ENCODE peak calls at places on chromosomes 7 and 10, in four cellular contexts. Z, J, C and V are unnamed samples.

GRCh38 chr10:91042069-91042468 is 121.2 kb upstream of the ANKRD1 start:
- DNase-seq in C (no peak), J (no peak), Z (no peak), V (no peak)

GRCh38 chr7:92963599-92963998 is 127.2 kb upstream of the CDK6 start:
- DNase-seq in Z (no peak), J (no peak), C (no peak), V (no peak)

GRCh38 chr7:144784943-144785342 is 50.9 kb downstream of the TPK1 start:
- DNase-seq in C (no peak), J (no peak), Z (no peak), V (peak)

GRCh38 chr10:99450624-99451498 is 20.4 kb upstream of the GOT1 start:
- DNase-seq in Z (no peak), J (peak), C (no peak), V (no peak)

GRCh38 chr10:110535958-110536891 is 31.3 kb upstream of the SMC3 start:
- DNase-seq in C (peak), J (peak), Z (no peak), V (no peak)

GRCh38 chr10:30645340-30645827 is 15.8 kb upstream of the LYZL2 start:
- DNase-seq in Z (peak), C (peak), J (peak), V (peak)

GRCh38 chr10:132520147-132520811 is 17.3 kb upstream of the INPP5A start:
- DNase-seq in Z (no peak), C (peak), J (peak), V (no peak)

GRCh38 chr7:32034052-32034451 is 36.2 kb downstream of the PDE1C start:
- DNase-seq in J (no peak), Z (no peak), C (no peak), V (peak)

GRCh38 chr7:36084485-36085091 is 68.5 kb upstream of the EEPD1 start:
- DNase-seq in C (peak), J (peak), Z (peak), V (peak)

GRCh38 chr10:76324283-76324682 is 892.9 kb downstream of the LRMDA start:
- DNase-seq in Z (no peak), J (no peak), C (no peak), V (no peak)

GRCh38 chr10:48242160-48242904 is 32.2 kb downstream of the FRMPD2 start:
- DNase-seq in C (peak), J (no peak), Z (peak), V (no peak)

GRCh38 chr10:11145498-11145855 is 127.8 kb downstream of the CELF2 start:
- DNase-seq in C (no peak), Z (no peak), J (no peak), V (no peak)

GRCh38 chr10:77592946-77593636 is 44.5 kb downstream of the KCNMA1 start:
- DNase-seq in J (peak), C (no peak), Z (no peak), V (no peak)

GRCh38 chr10:57919864-57920263 is 347.8 kb downstream of the IPMK start:
- DNase-seq in C (no peak), J (no peak), Z (no peak), V (no peak)

GRCh38 chr10:108970016-108970415 is 953.3 kb downstream of the XPNPEP1 start:
- DNase-seq in Z (peak), C (peak), J (peak), V (peak)

GRCh38 chr7:19333706-19334105 is 188.5 kb upstream of the FERD3L start:
- DNase-seq in C (no peak), Z (no peak), J (no peak), V (no peak)

GRCh38 chr7:97004237-97004930 is 969 bp upstream of the DLX6 start:
- DNase-seq in J (no peak), Z (no peak), C (no peak), V (no peak)

GRCh38 chr7:95725170-95725569 is 47.2 kb upstream of the DYNC1I1 start:
- DNase-seq in Z (no peak), C (no peak), J (no peak), V (peak)

GRCh38 chr7:26348987-26349809 is 57.5 kb downstream of the SNX10 start:
- DNase-seq in Z (no peak), C (no peak), J (no peak), V (no peak)

GRCh38 chr10:90675621-90676020 is 182.2 kb downstream of the HTR7 start:
- DNase-seq in C (no peak), Z (no peak), J (peak), V (no peak)

GRCh38 chr7:134835463-134835823 is 56.0 kb downstream of the CALD1 start:
- DNase-seq in C (no peak), J (no peak), Z (no peak), V (no peak)

GRCh38 chr7:77727936-77728701 is 31.9 kb downstream of the RSBN1L start:
- DNase-seq in J (peak), Z (no peak), C (peak), V (peak)

GRCh38 chr7:107660381-107661080 is at the start of gene SLC26A4:
- DNase-seq in J (no peak), Z (peak), C (no peak), V (peak)

GRCh38 chr7:136741941-136742340 is 126.5 kb upstream of the CHRM2 start:
- DNase-seq in J (no peak), Z (no peak), C (no peak), V (no peak)

GRCh38 chr10:123454987-123455386 is 211.2 kb upstream of the GPR26 start:
- DNase-seq in C (no peak), J (no peak), Z (no peak), V (no peak)

GRCh38 chr10:123459371-123460224 is 206.6 kb upstream of the GPR26 start:
- DNase-seq in J (no peak), Z (peak), C (peak), V (no peak)

GRCh38 chr10:123462760-123463159 is 203.4 kb upstream of the GPR26 start:
- DNase-seq in Z (no peak), J (no peak), C (no peak), V (no peak)

GRCh38 chr10:123455861-123456260 is 210.3 kb upstream of the GPR26 start:
- DNase-seq in J (no peak), C (no peak), Z (no peak), V (no peak)

GRCh38 chr10:123458933-123459332 is 207.2 kb upstream of the GPR26 start:
- DNase-seq in J (no peak), Z (peak), C (no peak), V (no peak)
- H3K56ac ChIP-seq in J (no peak), Z (no peak), C (no peak), V (no peak)

GRCh38 chr7:149818536-149818840 is 19.7 kb upstream of the ZNF862 start:
- DNase-seq in C (no peak), Z (no peak), J (no peak), V (no peak)

GRCh38 chr7:149817301-149817771 is 20.8 kb upstream of the ZNF862 start:
- DNase-seq in Z (no peak), C (no peak), J (no peak), V (no peak)

GRCh38 chr7:149816794-149817193 is 21.4 kb upstream of the ZNF862 start:
- DNase-seq in J (no peak), C (no peak), Z (no peak), V (no peak)

GRCh38 chr7:149819141-149819960 is 18.8 kb upstream of the ZNF862 start:
- DNase-seq in J (no peak), Z (no peak), C (no peak), V (no peak)

DNA sequence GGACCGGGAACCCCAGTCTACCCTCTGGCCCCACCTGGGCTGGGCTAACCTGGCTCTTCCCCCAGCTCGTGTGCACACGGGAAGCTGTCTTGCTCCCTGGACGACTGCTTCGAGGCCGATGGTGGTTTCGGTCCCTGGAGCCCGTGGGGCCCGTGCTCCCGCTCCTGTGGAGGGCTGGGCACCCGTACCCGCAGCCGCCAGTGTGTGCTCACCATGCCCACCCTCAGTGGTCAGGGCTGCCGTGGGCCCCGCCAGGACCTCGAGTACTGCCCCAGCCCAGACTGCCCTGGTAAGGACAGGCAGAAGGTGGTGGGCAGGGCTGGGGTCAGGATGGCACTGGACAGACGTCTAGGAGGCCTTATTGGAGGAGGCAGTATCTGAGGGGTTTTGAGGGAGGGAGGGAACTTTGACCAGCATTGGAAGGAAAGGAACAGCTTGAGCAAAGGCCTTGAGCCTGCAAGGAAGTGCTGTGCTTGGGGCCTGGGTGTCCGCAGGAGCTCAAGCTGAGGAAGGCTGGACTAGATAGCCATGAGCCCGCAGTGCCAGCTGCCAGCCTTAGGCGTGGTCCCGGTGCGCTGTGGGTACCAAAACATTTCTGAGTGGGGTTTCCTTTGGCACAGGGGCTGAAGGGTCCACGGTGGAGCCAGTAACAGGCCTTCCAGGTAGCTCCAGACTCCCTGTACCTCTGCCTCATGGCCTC is 20.2 kb upstream of the ZNF862 start:
- DNase-seq in C (no peak), Z (no peak), J (no peak), V (no peak)
- H4K8ac ChIP-seq in C (no peak), Z (no peak), J (no peak), V (no peak)

DNA sequence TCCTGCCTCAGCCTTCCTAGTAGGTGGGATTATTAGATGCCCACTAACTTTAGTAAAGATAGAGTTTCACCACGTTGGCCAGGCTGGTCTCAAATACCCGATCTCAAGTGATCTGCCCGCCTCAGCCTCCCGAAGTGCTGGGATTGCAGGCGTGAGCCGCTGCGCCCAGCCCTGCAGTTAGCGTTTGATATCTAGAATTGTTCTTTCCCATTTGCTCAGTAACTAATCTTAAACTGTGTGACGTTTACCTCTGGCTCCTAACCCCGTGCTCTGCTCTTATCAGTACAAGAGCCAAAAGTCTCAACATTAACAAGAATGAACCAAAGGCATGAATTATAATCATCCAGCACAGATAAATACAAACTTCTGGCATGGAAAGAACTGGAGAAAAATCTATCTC is 47.4 kb downstream of the IGF2BP3 start:
- DNase-seq in J (no peak), C (no peak), Z (no peak), V (peak)
- H4K5ac ChIP-seq in J (no peak), C (no peak), Z (no peak), V (no peak)

DNA sequence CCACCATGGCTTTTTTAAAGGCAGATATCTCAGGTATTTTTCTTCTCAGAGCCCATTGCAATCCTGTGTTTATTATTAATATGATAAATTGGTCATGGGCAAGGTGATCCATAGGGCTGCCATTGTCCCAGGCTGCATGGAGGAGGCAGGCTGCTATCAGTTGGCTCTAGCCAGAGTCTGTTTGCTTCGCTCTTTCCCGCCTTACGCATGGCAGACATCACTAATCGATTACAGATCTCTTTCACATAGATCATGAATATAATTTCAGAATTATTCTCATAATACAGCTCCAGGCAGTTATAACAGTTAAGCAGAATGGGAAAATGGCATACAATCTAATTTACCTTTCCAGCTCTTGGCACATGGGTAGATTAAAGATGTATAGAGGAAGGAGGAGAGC is 30.4 kb upstream of the HABP2 start:
- DNase-seq in Z (no peak), C (no peak), J (peak), V (peak)
- H3K56ac ChIP-seq in Z (no peak), C (no peak), J (no peak), V (no peak)

GRCh38 chr10:118595064-118595420 is 406 bp downstream of the PRLHR start:
- DNase-seq in J (no peak), C (no peak), Z (peak), V (no peak)
- H4K8ac ChIP-seq in J (no peak), C (no peak), Z (no peak), V (no peak)

DNA sequence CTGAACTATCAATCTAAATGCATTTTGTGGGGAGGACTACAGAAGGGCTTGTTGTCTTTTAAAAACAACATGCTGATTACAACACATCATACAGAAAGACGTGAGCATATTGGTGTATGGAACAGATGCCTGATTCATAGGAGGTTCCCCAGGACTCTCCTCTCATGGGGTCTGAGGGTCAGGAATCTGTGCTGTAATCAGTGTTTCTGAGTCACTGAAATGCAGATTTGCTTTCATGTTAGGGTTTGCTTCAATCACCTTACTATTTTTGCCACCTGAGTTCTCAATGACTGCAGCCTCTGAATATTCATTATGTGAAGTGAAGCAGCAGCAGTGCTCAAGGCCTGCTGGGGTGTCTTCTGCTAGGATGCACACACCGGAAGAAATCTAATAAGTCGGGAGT is 550 bp upstream of the ANK3 start:
- DNase-seq in Z (no peak), J (peak), C (no peak), V (peak)
- H4K5ac ChIP-seq in Z (no peak), J (no peak), C (no peak), V (no peak)

GRCh38 chr7:22625251-22625650 is 101.7 kb upstream of the IL6 start:
- DNase-seq in J (no peak), C (no peak), Z (no peak), V (no peak)
- H3K56ac ChIP-seq in J (no peak), C (no peak), Z (no peak), V (no peak)

GRCh38 chr10:69847883-69848282 is 46.2 kb downstream of the COL13A1 start:
- DNase-seq in J (peak), Z (no peak), C (no peak), V (peak)
- H4K8ac ChIP-seq in J (no peak), Z (no peak), C (no peak), V (no peak)